ENCODE peak calls at places on chromosome 19, in ten cellular contexts. W is nephron progenitor cell; K is tibial artery; C is glutamatergic neuron; O is GM03348; U is NAMALWA; E is endodermal cell; N is memory B cell; V is stimulated activated naive CD4-positive, alpha-beta T cell; J is LHCN-M2. M is an unnamed sample.

GRCh38 chr19:782195-783043 is 14.8 kb upstream of the PTBP1 start:
- DNase-seq in O (peak; percentile 88), J (peak; percentile 76), K (no peak), C (no peak), W (peak; percentile 44), V (no peak), N (no peak), E (peak; percentile 86), U (no peak), M (no peak)

GRCh38 chr19:17486545-17486944 is 16.2 kb downstream of the SLC27A1 start:
- DNase-seq in C (no peak), J (no peak), E (no peak), N (no peak), O (no peak), W (no peak), U (no peak), V (no peak), K (no peak), M (peak; percentile 25)

GRCh38 chr19:2548966-2549365 is 73.0 kb downstream of the GADD45B start:
- DNase-seq in U (no peak), V (no peak), C (no peak), O (no peak), E (no peak), K (peak; percentile 60), W (no peak), N (no peak), J (no peak), M (no peak)

GRCh38 chr19:48330012-48330681 is 4.8 kb downstream of the EMP3 start:
- DNase-seq in U (peak; percentile 97), N (peak; percentile 82), V (peak; percentile 80), K (peak; percentile 75), C (peak; percentile 91), E (peak; percentile 94), W (peak; percentile 82), O (no peak), J (no peak), M (peak; percentile 90)

GRCh38 chr19:17681505-17682125 is 6.5 kb downstream of the UNC13A start:
- DNase-seq in O (peak; percentile 74), N (no peak), V (no peak), K (no peak), W (peak; percentile 89), J (peak; percentile 19), U (peak; percentile 31), C (peak; percentile 60), E (peak; percentile 89), M (no peak)

GRCh38 chr19:16509141-16510061 is 13.2 kb downstream of the C19orf44 start:
- DNase-seq in E (no peak), V (no peak), O (no peak), K (no peak), U (no peak), N (no peak), J (no peak), C (no peak), W (no peak), M (no peak)

GRCh38 chr19:43731346-43731745 is 15.5 kb downstream of the IRGC start:
- DNase-seq in W (no peak), U (no peak), C (no peak), J (no peak), K (no peak), O (no peak), N (no peak), V (no peak), E (no peak), M (no peak)

GRCh38 chr19:50427997-50428425 is 4.7 kb upstream of the MYBPC2 start:
- DNase-seq in V (peak; percentile 22), U (no peak), J (peak; percentile 24), W (peak; percentile 70), C (no peak), N (peak; percentile 72), E (peak; percentile 91), K (peak; percentile 90), O (peak; percentile 85), M (no peak)

GRCh38 chr19:2294377-2295335 is 12.7 kb upstream of the PEAK3 start:
- DNase-seq in E (no peak), V (no peak), W (no peak), K (peak; percentile 81), U (no peak), C (peak; percentile 54), J (no peak), N (no peak), O (peak; percentile 83), M (peak; percentile 77)

GRCh38 chr19:39470724-39471339 is 9.8 kb upstream of the TIMM50 start:
- DNase-seq in N (no peak), C (no peak), U (no peak), E (no peak), O (no peak), K (no peak), J (no peak), W (no peak), V (no peak), M (no peak)

GRCh38 chr19:28934626-28935025 is 278.3 kb downstream of the UQCRFS1 start:
- DNase-seq in C (no peak), N (no peak), V (no peak), W (no peak), E (peak; percentile 8), K (no peak), U (no peak), J (peak; percentile 49), O (peak; percentile 79), M (no peak)

GRCh38 chr19:57648336-57649003 is 15.5 kb downstream of the ZNF211 start:
- DNase-seq in E (no peak), C (no peak), J (no peak), K (no peak), W (no peak), N (no peak), U (no peak), O (no peak), V (no peak), M (peak; percentile 60)

M was measured in D341Med.